ENCODE peak calls at places on chromosomes 7 and 10, in seven cellular contexts. A, G, J, M, T, K and H are unnamed samples.

GRCh38 chr7:138869353-138869752 is 71.4 kb upstream of the ATP6V0A4 start:
- DNase-seq in A (no peak), G (no peak), J (no peak), M (no peak), T (no peak), K (no peak), H (no peak)

GRCh38 chr7:139667377-139667776 is 110.4 kb downstream of the HIPK2 start:
- DNase-seq in A (no peak), G (no peak), J (no peak), M (no peak), T (no peak), K (no peak), H (no peak)

GRCh38 chr10:43128958-43129706 is 9.1 kb upstream of the CSGALNACT2 start:
- DNase-seq in A (peak; percentile 67), G (no peak), J (peak; percentile 23), M (no peak), T (no peak), K (peak; percentile 32), H (peak; percentile 94)

GRCh38 chr7:99557940-99558305 is 519 bp upstream of the ZNF655 start:
- DNase-seq in A (no peak), G (no peak), J (no peak), M (no peak), T (peak; percentile 16), K (no peak), H (no peak)

GRCh38 chr7:73969991-73970390 is 58.0 kb upstream of the ELN start:
- DNase-seq in A (no peak), G (no peak), J (no peak), M (no peak), T (no peak), K (peak; percentile 21), H (no peak)

GRCh38 chr7:145339319-145339718 is 503.5 kb upstream of the TPK1 start:
- DNase-seq in A (no peak), G (no peak), J (no peak), M (no peak), T (no peak), K (no peak), H (no peak)

GRCh38 chr10:80909254-80909653 is 371.6 kb downstream of the SH2D4B start:
- DNase-seq in A (no peak), G (no peak), J (no peak), M (no peak), T (no peak), K (no peak), H (no peak)

GRCh38 chr7:99943641-99944507 is 14.5 kb upstream of the GJC3 start:
- DNase-seq in A (no peak), G (no peak), J (no peak), M (no peak), T (no peak), K (no peak), H (no peak)

GRCh38 chr7:76303829-76304505 is 1.5 kb downstream of the HSPB1 start:
- DNase-seq in A (no peak), G (no peak), J (no peak), M (no peak), T (peak; percentile 43), K (no peak), H (peak; percentile 51)

GRCh38 chr10:10807106-10807505 is 210.6 kb upstream of the CELF2 start:
- DNase-seq in A (no peak), G (no peak), J (no peak), M (no peak), T (no peak), K (no peak), H (no peak)

GRCh38 chr10:63930584-63930983 is 409.4 kb downstream of the REEP3 start:
- DNase-seq in A (no peak), G (no peak), J (no peak), M (no peak), T (no peak), K (no peak), H (no peak)

GRCh38 chr7:47241112-47242065 is 340.5 kb downstream of the TNS3 start:
- DNase-seq in A (no peak), G (no peak), J (no peak), M (no peak), T (no peak), K (no peak), H (no peak)

GRCh38 chr10:88243847-88244730 is 339.0 kb downstream of the RNLS start:
- DNase-seq in A (no peak), G (no peak), J (no peak), M (no peak), T (no peak), K (peak; percentile 76), H (no peak)

GRCh38 chr7:4074407-4074806 is 607.7 kb upstream of the FOXK1 start:
- DNase-seq in A (no peak), G (no peak), J (no peak), M (no peak), T (no peak), K (no peak), H (no peak)

GRCh38 chr10:84185526-84186175 is 8.7 kb upstream of the CDHR1 start:
- DNase-seq in A (no peak), G (no peak), J (no peak), M (no peak), T (no peak), K (no peak), H (no peak)

GRCh38 chr7:129530881-129531391 is 28.6 kb downstream of the SMKR1 start:
- DNase-seq in A (no peak), G (peak; percentile 36), J (peak; percentile 72), M (no peak), T (peak; percentile 58), K (no peak), H (peak; percentile 44)

GRCh38 chr10:132527338-132528063 is 10.1 kb upstream of the INPP5A start:
- DNase-seq in A (no peak), G (no peak), J (no peak), M (no peak), T (no peak), K (no peak), H (no peak)

GRCh38 chr10:132832186-132832983 is 46.4 kb upstream of the NKX6-2 start:
- DNase-seq in A (no peak), G (no peak), J (no peak), M (no peak), T (no peak), K (no peak), H (no peak)

GRCh38 chr7:124752310-124752709 is 13.3 kb downstream of the GPR37 start:
- DNase-seq in A (no peak), G (no peak), J (no peak), M (no peak), T (no peak), K (no peak), H (no peak)

GRCh38 chr10:81498152-81498551 is 376.8 kb upstream of the NRG3 start:
- DNase-seq in A (no peak), G (no peak), J (no peak), M (no peak), T (no peak), K (no peak), H (no peak)

GRCh38 chr7:151924508-151924907 is 31.7 kb upstream of the GALNTL5 start:
- DNase-seq in A (no peak), G (no peak), J (no peak), M (no peak), T (no peak), K (no peak), H (no peak)

GRCh38 chr10:945778-946177 is 14.3 kb upstream of the LARP4B start:
- DNase-seq in A (no peak), G (no peak), J (no peak), M (no peak), T (no peak), K (no peak), H (no peak)
- H3K4me3 ChIP-seq in A (no peak overlapping the region), G (no peak overlapping the region), J (no peak overlapping the region), M (no peak overlapping the region), T (no peak overlapping the region), K (no peak overlapping the region), H (no peak overlapping the region)

GRCh38 chr10:988667-989545 is 672 bp downstream of the GTPBP4 start:
- DNase-seq in A (peak; percentile 72), G (peak; percentile 47), J (no peak), M (no peak), T (no peak), K (no peak), H (no peak)
- TF ChIP-seq MAX in A (no peak), G (peak; percentile 6), J (no peak), M (no peak), T (no peak), K (no peak), H (no peak)

DNA sequence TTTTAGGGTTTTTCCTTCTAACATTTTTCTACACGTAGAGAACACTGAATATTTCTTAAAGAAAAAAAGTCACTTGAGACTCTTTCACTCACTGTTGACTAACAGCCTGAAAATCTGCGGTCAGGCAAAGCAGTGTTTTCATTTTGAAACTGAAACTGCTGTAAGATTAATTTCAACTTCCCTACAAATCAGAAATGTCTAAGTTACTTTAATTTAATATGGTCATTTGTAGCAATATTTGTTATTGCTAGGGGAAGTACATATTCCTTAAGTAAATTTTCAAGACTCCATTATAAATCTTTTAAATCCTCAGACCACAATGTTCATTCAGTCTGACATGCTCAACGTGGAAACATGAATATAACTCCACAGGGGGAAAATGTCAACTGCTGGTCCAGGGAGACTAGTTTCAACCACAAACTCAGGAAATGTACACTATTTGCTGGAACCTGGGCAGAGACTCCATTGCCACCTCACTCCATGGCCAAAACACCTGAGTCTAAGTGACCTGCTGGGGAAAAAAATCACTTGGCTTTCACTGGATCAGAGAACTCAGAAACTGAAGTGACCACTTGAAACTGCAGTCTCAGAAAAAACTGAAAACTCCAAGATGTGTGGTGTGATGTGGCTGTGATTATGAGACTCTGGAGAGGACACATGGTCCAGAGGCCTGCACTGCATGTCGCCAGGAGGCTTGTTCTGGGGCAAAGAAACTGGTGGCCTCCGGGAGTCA is 161.2 kb downstream of the TAX1BP1 start:
- DNase-seq in A (no peak), G (no peak), J (no peak), M (peak; percentile 55), T (no peak), K (no peak), H (peak; percentile 65)
- H3K4me3 ChIP-seq in A (no peak overlapping the region), G (no peak overlapping the region), J (no peak overlapping the region), M (peak overlapping the region; percentile 15), T (no peak overlapping the region), K (no peak overlapping the region), H (peak overlapping the region; percentile 8)

GRCh38 chr10:13924020-13924725 is 337.4 kb downstream of the PRPF18 start:
- DNase-seq in A (no peak), G (no peak), J (no peak), M (no peak), T (no peak), K (no peak), H (no peak)

GRCh38 chr10:13920031-13920430 is 333.3 kb downstream of the PRPF18 start:
- DNase-seq in A (no peak), G (no peak), J (no peak), M (no peak), T (no peak), K (no peak), H (no peak)

GRCh38 chr10:13921941-13922340 is 335.2 kb downstream of the PRPF18 start:
- DNase-seq in A (no peak), G (no peak), J (no peak), M (no peak), T (no peak), K (no peak), H (no peak)

GRCh38 chr10:13920465-13920864 is 333.7 kb downstream of the PRPF18 start:
- DNase-seq in A (no peak), G (no peak), J (no peak), M (no peak), T (no peak), K (no peak), H (no peak)

GRCh38 chr10:13922591-13922990 is 335.8 kb downstream of the PRPF18 start:
- DNase-seq in A (no peak), G (no peak), J (no peak), M (no peak), T (no peak), K (no peak), H (no peak)
- TF ChIP-seq MAX in A (no peak), G (no peak), J (no peak), M (no peak), T (no peak), K (no peak), H (no peak)